ENCODE peak calls at places on chromosomes 3 and 15, in nine cellular contexts. M is nephron progenitor cell; C is EL; I is cardiac fibroblast; N is stimulated activated naive CD8-positive, alpha-beta T cell treated with anti-CD3 and anti-CD28 coated beads, Interleukin-15, Interleukin-2, amounts not matched to agents 100 U/mL and 50 U/mL, for 24 hours; H is HTR-8/SVneo; W is GDM1; B is GM19239; K is hypothalamus. T is an unnamed sample.

GRCh38 chr15:69758810-69759410 is 306.3 kb downstream of the RPLP1 start:
- DNase-seq in M (no peak), C (peak; percentile 76), I (peak; percentile 58), N (peak; percentile 85), H (peak; percentile 37), W (peak; percentile 88), B (peak; percentile 39), K (no peak), T (no peak)

GRCh38 chr3:111156506-111156905 is 84.9 kb downstream of the NECTIN3 start:
- DNase-seq in M (no peak), C (no peak), I (no peak), N (no peak), H (no peak), W (no peak), B (no peak), K (no peak), T (no peak)

GRCh38 chr3:24264748-24265158 is 229.9 kb downstream of the THRB start:
- DNase-seq in M (no peak), C (peak; percentile 55), I (peak; percentile 73), N (peak; percentile 5), H (peak; percentile 39), W (no peak), B (peak; percentile 28), K (no peak), T (peak; percentile 18)

GRCh38 chr3:32325957-32326356 is 65.7 kb upstream of the CMTM7 start:
- DNase-seq in M (no peak), C (no peak), I (no peak), N (no peak), H (no peak), W (no peak), B (no peak), K (no peak), T (no peak)

GRCh38 chr3:170306015-170306414 is 51.5 kb upstream of the SKIL start:
- DNase-seq in M (no peak), C (no peak), I (no peak), N (no peak), H (no peak), W (no peak), B (no peak), K (no peak), T (no peak)

GRCh38 chr15:93829115-93829849 is 402.1 kb upstream of the MCTP2 start:
- DNase-seq in M (no peak), C (no peak), I (peak; percentile 33), N (no peak), H (no peak), W (no peak), B (no peak), K (no peak), T (no peak)

GRCh38 chr3:120506828-120507774 is 56.3 kb upstream of the FSTL1 start:
- DNase-seq in M (peak; percentile 43), C (peak; percentile 75), I (peak; percentile 73), N (peak; percentile 5), H (peak; percentile 49), W (no peak), B (no peak), K (no peak), T (peak; percentile 40)

GRCh38 chr15:59165726-59166125 is 40.9 kb upstream of the LDHAL6B start:
- DNase-seq in M (no peak), C (no peak), I (no peak), N (no peak), H (no peak), W (peak; percentile 44), B (no peak), K (no peak), T (no peak)

GRCh38 chr3:71551286-71551919 is 32.1 kb downstream of the FOXP1 start:
- DNase-seq in M (no peak), C (peak; percentile 74), I (peak; percentile 83), N (no peak), H (no peak), W (no peak), B (no peak), K (no peak), T (no peak)

GRCh38 chr3:169998668-169999131 is 32.1 kb downstream of the SEC62 start:
- DNase-seq in M (no peak), C (peak; percentile 91), I (peak; percentile 94), N (no peak), H (no peak), W (no peak), B (no peak), K (no peak), T (no peak)

GRCh38 chr3:122074621-122075265 is 19.6 kb downstream of the CD86 start:
- DNase-seq in M (no peak), C (no peak), I (no peak), N (no peak), H (no peak), W (no peak), B (no peak), K (no peak), T (no peak)

GRCh38 chr3:42635111-42635510 is 18.4 kb upstream of the ZBTB47 start:
- DNase-seq in M (no peak), C (peak; percentile 46), I (peak; percentile 64), N (no peak), H (no peak), W (no peak), B (no peak), K (no peak), T (no peak)

GRCh38 chr3:138946554-138947302 is at the start of the genes FOXL2 and FOXL2NB:
- DNase-seq in M (peak; percentile 63), C (peak; percentile 57), I (peak; percentile 44), N (peak; percentile 32), H (no peak), W (no peak), B (no peak), K (no peak), T (no peak)

GRCh38 chr15:75532413-75533250 is 46.5 kb downstream of the PTPN9 start:
- DNase-seq in M (peak; percentile 39), C (peak; percentile 75), I (peak; percentile 90), N (no peak), H (peak; percentile 37), W (no peak), B (no peak), K (no peak), T (peak; percentile 37)

GRCh38 chr15:47756872-47757271 is 39.6 kb downstream of the SEMA6D start:
- DNase-seq in M (no peak), C (peak; percentile 83), I (peak; percentile 90), N (no peak), H (peak; percentile 54), W (no peak), B (no peak), K (no peak), T (no peak)

GRCh38 chr15:67359431-67360082 is 105.0 kb downstream of the IQCH start:
- DNase-seq in M (no peak), C (no peak), I (no peak), N (no peak), H (no peak), W (no peak), B (no peak), K (no peak), T (no peak)

GRCh38 chr15:72785452-72786243 is 2.1 kb upstream of the ADPGK start:
- DNase-seq in M (no peak), C (no peak), I (peak; percentile 10), N (peak; percentile 63), H (no peak), W (peak; percentile 32), B (no peak), K (peak; percentile 24), T (no peak)

GRCh38 chr3:73509812-73510211 is 114.9 kb downstream of the PDZRN3 start:
- DNase-seq in M (no peak), C (no peak), I (no peak), N (no peak), H (no peak), W (no peak), B (no peak), K (no peak), T (no peak)

GRCh38 chr3:18134386-18135082 is 290.6 kb downstream of the SATB1 start:
- DNase-seq in M (no peak), C (peak; percentile 60), I (peak; percentile 80), N (no peak), H (no peak), W (peak; percentile 4), B (no peak), K (no peak), T (no peak)

GRCh38 chr15:57703387-57703786 is 3.1 kb upstream of the POLR2M start:
- DNase-seq in M (no peak), C (peak; percentile 57), I (no peak), N (no peak), H (peak; percentile 35), W (no peak), B (no peak), K (no peak), T (no peak)

GRCh38 chr3:18033581-18033980 is 291.1 kb upstream of the TBC1D5 start:
- DNase-seq in M (no peak), C (no peak), I (no peak), N (no peak), H (no peak), W (no peak), B (no peak), K (no peak), T (no peak)

GRCh38 chr3:139326131-139326530 is 17.7 kb upstream of the MRPS22 start:
- DNase-seq in M (no peak), C (no peak), I (no peak), N (no peak), H (no peak), W (no peak), B (no peak), K (no peak), T (no peak)

GRCh38 chr3:100264242-100264641 is 3.5 kb downstream of the TBC1D23 start:
- DNase-seq in M (no peak), C (no peak), I (no peak), N (no peak), H (no peak), W (no peak), B (no peak), K (no peak), T (no peak)

GRCh38 chr3:17935217-17935616 is 192.8 kb upstream of the TBC1D5 start:
- DNase-seq in M (no peak), C (no peak), I (peak; percentile 16), N (no peak), H (no peak), W (no peak), B (no peak), K (no peak), T (no peak)

GRCh38 chr3:196739671-196740475 is at the start of gene PAK2:
- DNase-seq in M (peak; percentile 85), C (peak; percentile 91), I (peak; percentile 86), N (peak; percentile 93), H (peak; percentile 82), W (peak; percentile 94), B (peak; percentile 64), K (peak; percentile 96), T (peak; percentile 90)

GRCh38 chr3:80537680-80538079 is 769.9 kb upstream of the ROBO1 start:
- DNase-seq in M (no peak), C (no peak), I (no peak), N (no peak), H (no peak), W (no peak), B (no peak), K (no peak), T (no peak)

T was measured in SK-N-DZ.